ENCODE peak calls at places on chromosome 1, in six cellular contexts. J, H, Q, P, Z and E are unnamed samples.

GRCh38 chr1:51843948-51844347 is 34.6 kb downstream of the NRDC start:
- DNase-seq in J (no peak), Q (no peak), Z (no peak), P (no peak), H (no peak), E (no peak)

GRCh38 chr1:205141236-205142104 is 19.7 kb upstream of the RBBP5 start:
- DNase-seq in Z (peak), P (peak), H (peak), J (peak), Q (peak), E (peak)

GRCh38 chr1:109669246-109669948 is 1.5 kb downstream of the GSTM2 start:
- DNase-seq in P (no peak), Z (no peak), H (peak), J (no peak), Q (no peak), E (no peak)

GRCh38 chr1:203479646-203480045 is 4.0 kb downstream of the PRELP start:
- DNase-seq in H (no peak), Z (no peak), J (no peak), P (no peak), Q (no peak), E (no peak)

GRCh38 chr1:16013908-16014258 is 4.0 kb downstream of the HSPB7 start:
- DNase-seq in H (no peak), P (no peak), Q (no peak), J (no peak), Z (no peak), E (no peak)

GRCh38 chr1:117735045-117735992 is 129.5 kb downstream of the TENT5C start:
- DNase-seq in H (no peak), J (peak), Z (no peak), Q (no peak), P (no peak), E (peak)

GRCh38 chr1:157274698-157275534 is 136.7 kb upstream of the ETV3 start:
- DNase-seq in P (no peak), Z (no peak), J (peak), Q (no peak), H (no peak), E (peak)

GRCh38 chr1:1144122-1144842 is 28.4 kb upstream of the C1orf159 start:
- DNase-seq in H (peak), P (no peak), Q (no peak), Z (no peak), J (no peak), E (no peak)

GRCh38 chr1:21573971-21574458 is 64.8 kb downstream of the ALPL start:
- DNase-seq in H (peak), Z (peak), P (no peak), Q (peak), J (peak), E (peak)

GRCh38 chr1:188782220-188782841 is 1695.3 kb downstream of the BRINP3 start:
- DNase-seq in P (no peak), Z (peak), Q (peak), J (peak), H (no peak), E (peak)

DNA sequence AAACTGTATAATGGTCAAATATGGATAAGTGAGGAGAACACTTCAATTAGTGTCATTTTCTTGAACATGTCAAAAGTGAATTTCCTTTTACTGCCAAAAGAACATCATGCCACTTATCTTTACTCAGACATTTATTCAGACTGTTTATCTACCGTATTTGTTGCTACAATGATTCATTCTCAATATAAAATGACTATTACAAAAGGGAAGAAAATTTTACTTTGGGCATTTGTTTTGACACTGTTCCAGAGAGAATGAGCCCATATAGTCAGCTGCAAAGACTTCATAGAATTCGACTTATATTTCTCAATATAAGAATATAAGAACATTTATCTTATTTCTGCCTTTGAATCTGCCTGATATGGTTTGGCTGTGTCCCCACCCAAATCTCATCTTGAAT is 1699.1 kb downstream of the BRINP3 start:
- DNase-seq in P (no peak), Z (no peak), H (no peak), Q (no peak), J (peak), E (no peak)
- TF ChIP-seq CTCF in P (no peak), Z (no peak), H (no peak), Q (no peak), J (no peak), E (no peak)

GRCh38 chr1:30855686-30856259 is 52.8 kb downstream of the SDC3 start:
- DNase-seq in P (no peak), Z (no peak), H (no peak), J (no peak), Q (no peak), E (no peak)
- TF ChIP-seq CTCF in P (no peak), Z (no peak), H (no peak), J (no peak), Q (no peak), E (no peak)

DNA sequence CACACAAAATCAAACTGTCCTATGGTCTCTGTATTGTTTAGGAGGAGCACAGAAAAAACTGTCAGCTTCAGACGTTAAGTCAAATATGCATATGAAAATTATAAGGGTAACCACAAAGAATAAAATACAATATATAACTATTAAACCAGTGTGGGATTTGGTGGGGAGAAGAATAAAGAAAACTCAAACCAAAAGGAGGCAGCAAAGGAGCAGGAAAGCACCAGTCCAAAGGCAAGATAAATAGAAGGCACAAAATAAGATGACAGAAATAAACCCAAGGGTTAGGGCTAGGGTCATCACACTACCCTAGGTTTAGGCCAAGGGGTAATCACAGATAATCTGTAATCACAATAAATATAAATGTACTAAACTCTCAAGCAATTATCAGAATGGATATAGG is 32.8 kb downstream of the DLGAP3 start:
- DNase-seq in P (no peak), Q (no peak), Z (no peak), J (no peak), H (no peak), E (no peak)
- TF ChIP-seq CTCF in P (no peak), Q (no peak), Z (no peak), J (peak), H (no peak), E (no peak)

GRCh38 chr1:225407755-225408154 is 20.1 kb downstream of the LBR start:
- DNase-seq in Q (no peak), Z (no peak), H (no peak), J (no peak), P (no peak), E (no peak)

GRCh38 chr1:225412301-225412700 is 15.5 kb downstream of the LBR start:
- DNase-seq in Z (no peak), P (no peak), H (no peak), J (no peak), Q (no peak), E (no peak)

GRCh38 chr1:225408249-225408648 is 19.6 kb downstream of the LBR start:
- DNase-seq in H (no peak), J (no peak), P (no peak), Z (no peak), Q (no peak), E (no peak)

GRCh38 chr1:225409051-225409450 is 18.8 kb downstream of the LBR start:
- DNase-seq in P (no peak), H (no peak), J (no peak), Q (no peak), Z (no peak), E (no peak)

GRCh38 chr1:225410036-225410435 is 17.8 kb downstream of the LBR start:
- DNase-seq in H (no peak), J (no peak), P (no peak), Z (no peak), Q (no peak), E (no peak)
- TF ChIP-seq CTCF in H (no peak), J (no peak), P (no peak), Z (no peak), Q (no peak), E (no peak)

GRCh38 chr1:58782308-58783089 is 1.3 kb downstream of the JUN start:
- DNase-seq in H (peak), J (peak), Q (peak), P (no peak), Z (peak), E (no peak)
- TF ChIP-seq CTCF in H (no peak), J (peak), Q (no peak), P (no peak), Z (no peak), E (peak)

GRCh38 chr1:188763541-188763940 is 1714.1 kb downstream of the BRINP3 start:
- DNase-seq in Q (no peak), H (no peak), P (no peak), J (no peak), Z (no peak), E (no peak)

GRCh38 chr1:188762344-188762743 is 1715.3 kb downstream of the BRINP3 start:
- DNase-seq in J (no peak), Q (no peak), Z (no peak), H (no peak), P (no peak), E (no peak)

GRCh38 chr1:188761226-188761625 is 1716.4 kb downstream of the BRINP3 start:
- DNase-seq in P (no peak), Q (no peak), Z (no peak), J (no peak), H (no peak), E (no peak)
- TF ChIP-seq CTCF in P (no peak), Q (no peak), Z (no peak), J (no peak), H (no peak), E (no peak)

DNA sequence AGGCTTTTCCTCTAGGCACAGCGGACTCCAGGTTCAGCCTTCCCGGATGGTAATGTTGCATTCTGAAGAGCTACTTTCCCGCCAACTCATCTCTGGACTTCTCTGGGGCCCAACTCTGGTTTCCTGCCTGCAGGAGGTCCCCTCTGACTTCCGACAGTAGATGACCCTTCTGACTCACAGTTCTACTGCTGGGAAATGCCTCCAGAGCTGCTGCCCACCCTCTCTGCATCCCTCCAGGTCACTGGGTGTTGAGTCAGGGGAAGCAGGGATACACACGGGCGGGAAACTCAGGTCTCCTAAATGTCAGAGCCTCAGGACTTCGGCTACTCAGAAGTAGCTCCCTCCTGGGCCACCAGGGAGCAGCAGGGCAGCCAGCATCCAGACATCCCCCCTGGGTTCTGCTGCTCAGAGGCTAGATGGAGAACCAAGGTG is 2.1 kb upstream of the KIF21B start:
- DNase-seq in Z (peak), P (no peak), J (peak), H (no peak), Q (no peak), E (no peak)
- TF ChIP-seq CTCF in Z (peak), P (no peak), J (peak), H (no peak), Q (peak), E (no peak)

DNA sequence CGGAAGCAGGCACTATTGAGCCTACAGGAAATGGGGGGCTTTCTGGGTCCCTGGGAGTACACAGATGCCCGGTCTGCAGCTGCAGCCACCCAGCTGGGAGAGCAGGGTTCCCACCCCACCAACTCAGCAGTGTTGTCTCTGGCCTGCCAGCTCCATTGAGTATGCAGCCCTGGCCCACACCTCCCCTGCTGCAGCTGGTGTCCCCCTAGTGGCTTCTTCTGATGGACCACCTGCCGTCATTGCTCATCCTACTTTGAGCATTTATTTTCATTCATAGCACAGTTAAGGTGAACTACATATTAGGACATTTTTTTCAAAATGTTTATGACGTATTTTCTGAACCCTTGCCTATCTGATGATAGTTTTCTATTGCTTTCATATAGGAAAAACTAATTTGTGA is 189.8 kb upstream of the LYPLAL1 start:
- DNase-seq in H (no peak), Q (no peak), P (no peak), J (no peak), Z (peak), E (no peak)
- TF ChIP-seq CTCF in H (no peak), Q (peak), P (no peak), J (peak), Z (peak), E (no peak)

DNA sequence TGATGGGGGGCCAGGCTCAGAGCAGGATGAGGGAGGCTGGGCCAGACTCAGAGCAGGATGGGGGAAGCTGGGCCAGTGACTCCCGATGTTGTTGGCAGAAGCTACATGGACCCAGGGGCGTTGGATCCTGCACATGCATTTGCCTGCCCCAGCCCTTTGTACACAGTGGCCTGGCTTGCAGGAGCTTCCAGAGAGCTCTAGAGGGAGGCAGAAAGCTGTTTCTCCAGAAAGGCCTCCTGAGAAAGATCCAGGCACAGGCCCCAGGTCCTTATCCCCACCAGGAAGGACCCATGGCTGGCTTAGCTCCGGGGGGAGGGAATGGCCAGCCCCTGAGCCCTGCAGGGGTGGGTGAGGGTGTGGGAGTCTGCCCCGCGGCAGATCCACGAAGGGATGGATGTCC is 106.6 kb upstream of the ACTRT2 start:
- DNase-seq in Z (no peak), P (no peak), J (peak), H (no peak), Q (no peak), E (no peak)
- TF ChIP-seq CTCF in Z (no peak), P (no peak), J (peak), H (no peak), Q (no peak), E (no peak)

GRCh38 chr1:198056255-198056654 is 100.5 kb upstream of the NEK7 start:
- DNase-seq in Q (no peak), P (no peak), H (no peak), Z (peak), J (no peak), E (no peak)
- TF ChIP-seq CTCF in Q (peak), P (no peak), H (no peak), Z (no peak), J (peak), E (no peak)